ENCODE peak calls at places on chromosome 16, in nine cellular contexts. Z is GM20000; E is fibroblast of the aortic adventitia; G is fibroblast of lung; P is activated naive CD4-positive, alpha-beta T cell treated with Interleukin-2 at 50 U/mL for 16 hours; C is AG08396; D is amniotic stem cell; O is T-helper 2 cell; B is activated T-cell treated with anti-CD3 and anti-CD28 coated beads for 1 hour. W is an unnamed sample.
A peak's percentile ranks its signal among the peaks of the same experiment; 100 is the strongest.

GRCh38 chr16:17475104-17475503 is 4.3 kb upstream of the XYLT1 start:
- DNase-seq in Z (no peak), E (no peak), G (no peak), P (peak; percentile 34), C (no peak), D (no peak), O (no peak), B (no peak), W (no peak)

GRCh38 chr16:56580391-56581048 is 8.8 kb upstream of the MT3 start:
- DNase-seq in Z (no peak), E (no peak), G (no peak), P (no peak), C (no peak), D (no peak), O (no peak), B (no peak), W (no peak)

GRCh38 chr16:63602206-63602927 is 1519.5 kb downstream of the CDH11 start:
- DNase-seq in Z (no peak), E (no peak), G (no peak), P (no peak), C (no peak), D (no peak), O (no peak), B (no peak), W (no peak)

GRCh38 chr16:88320947-88321634 is 61.7 kb upstream of the ZNF469 start:
- DNase-seq in Z (no peak), E (no peak), G (no peak), P (no peak), C (no peak), D (no peak), O (no peak), B (no peak), W (no peak)

GRCh38 chr16:15653227-15653626 is 3.2 kb downstream of the NDE1 start:
- DNase-seq in Z (no peak), E (peak; percentile 89), G (peak; percentile 92), P (no peak), C (peak; percentile 87), D (peak; percentile 46), O (no peak), B (no peak), W (peak; percentile 82)

GRCh38 chr16:57147381-57148191 is 38.3 kb downstream of the PSME3IP1 start:
- DNase-seq in Z (peak; percentile 39), E (peak; percentile 39), G (peak; percentile 21), P (no peak), C (no peak), D (no peak), O (no peak), B (no peak), W (peak; percentile 51)

GRCh38 chr16:86245351-86245750 is 265.0 kb upstream of the FOXF1 start:
- DNase-seq in Z (no peak), E (no peak), G (no peak), P (no peak), C (no peak), D (no peak), O (no peak), B (no peak), W (no peak)

GRCh38 chr16:57863434-57864160 is 61.3 kb upstream of the KIFC3 start:
- DNase-seq in Z (no peak), E (peak; percentile 86), G (peak; percentile 79), P (no peak), C (peak; percentile 72), D (peak; percentile 65), O (no peak), B (no peak), W (peak; percentile 86)

GRCh38 chr16:56267888-56268287 is 76.6 kb downstream of the GNAO1 start:
- DNase-seq in Z (no peak), E (no peak), G (no peak), P (no peak), C (no peak), D (no peak), O (no peak), B (no peak), W (no peak)

GRCh38 chr16:73172621-73173312 is 124.8 kb upstream of the ZFHX3 start:
- DNase-seq in Z (no peak), E (peak; percentile 98), G (peak; percentile 91), P (no peak), C (peak; percentile 76), D (peak; percentile 46), O (no peak), B (no peak), W (peak; percentile 90)

GRCh38 chr16:17470871-17471744 is at the start of gene XYLT1:
- DNase-seq in Z (no peak), E (peak; percentile 98), G (peak; percentile 96), P (peak; percentile 64), C (peak; percentile 88), D (peak; percentile 89), O (peak; percentile 31), B (peak; percentile 50), W (peak; percentile 96)

GRCh38 chr16:25135239-25135878 is 23.8 kb downstream of the LCMT1 start:
- DNase-seq in Z (no peak), E (peak; percentile 44), G (peak; percentile 67), P (no peak), C (peak; percentile 46), D (peak; percentile 18), O (no peak), B (no peak), W (peak; percentile 45)

GRCh38 chr16:4175849-4176248 is 59.6 kb upstream of the ADCY9 start:
- DNase-seq in Z (no peak), E (no peak), G (peak; percentile 39), P (no peak), C (no peak), D (no peak), O (no peak), B (no peak), W (no peak)

GRCh38 chr16:50602126-50602525 is 53.9 kb downstream of the NKD1 start:
- DNase-seq in Z (no peak), E (no peak), G (no peak), P (no peak), C (no peak), D (no peak), O (no peak), B (no peak), W (no peak)

GRCh38 chr16:52929478-52929877 is 123.2 kb downstream of the CHD9NB start:
- DNase-seq in Z (no peak), E (no peak), G (no peak), P (no peak), C (no peak), D (no peak), O (no peak), B (no peak), W (no peak)

GRCh38 chr16:2609827-2610470 is 72.1 kb downstream of the PDPK1 start:
- DNase-seq in Z (no peak), E (no peak), G (no peak), P (no peak), C (no peak), D (no peak), O (no peak), B (no peak), W (no peak)

GRCh38 chr16:23803591-23804123 is 32.1 kb upstream of the PRKCB start:
- DNase-seq in Z (peak; percentile 80), E (peak; percentile 8), G (peak; percentile 6), P (peak; percentile 72), C (peak; percentile 46), D (no peak), O (peak; percentile 17), B (peak; percentile 61), W (peak; percentile 47)

GRCh38 chr16:50335198-50335958 is 33.4 kb downstream of the BRD7 start:
- DNase-seq in Z (no peak), E (no peak), G (no peak), P (no peak), C (no peak), D (no peak), O (no peak), B (no peak), W (no peak)

GRCh38 chr16:21222495-21223337 is 10.8 kb upstream of the ANKS4B start:
- DNase-seq in Z (no peak), E (no peak), G (no peak), P (no peak), C (no peak), D (no peak), O (no peak), B (no peak), W (no peak)

GRCh38 chr16:23801387-23801786 is 34.4 kb upstream of the PRKCB start:
- DNase-seq in Z (peak; percentile 65), E (peak; percentile 68), G (peak; percentile 32), P (peak; percentile 80), C (peak; percentile 75), D (peak; percentile 21), O (peak; percentile 60), B (peak; percentile 83), W (peak; percentile 74)

GRCh38 chr16:79740153-79740720 is 139.7 kb upstream of the MAF start:
- DNase-seq in Z (no peak), E (no peak), G (no peak), P (no peak), C (no peak), D (no peak), O (no peak), B (no peak), W (no peak)

GRCh38 chr16:87495578-87495977 is 2.8 kb upstream of the ZCCHC14 start:
- DNase-seq in Z (no peak), E (no peak), G (no peak), P (no peak), C (no peak), D (no peak), O (no peak), B (no peak), W (no peak)

GRCh38 chr16:12276631-12277030 is 300.1 kb downstream of the SNX29 start:
- DNase-seq in Z (no peak), E (no peak), G (no peak), P (no peak), C (no peak), D (no peak), O (no peak), B (no peak), W (no peak)

GRCh38 chr16:67534420-67534819 is 5.8 kb downstream of the RIPOR1 start:
- DNase-seq in Z (no peak), E (no peak), G (no peak), P (no peak), C (no peak), D (no peak), O (no peak), B (no peak), W (no peak)